ENCODE peak calls at places on chromosome 2, in four cellular contexts. X is GM04503; O is stimulated activated CD4-positive, alpha-beta T cell treated with anti-CD3 and anti-CD28 coated beads, Interleukin-2, amount 100 ng/mL, for 24 hours; E is GM23248. B is an unnamed sample.

GRCh38 chr2:20356042-20356441 is 5.4 kb upstream of the PUM2 start:
- DNase-seq in X (peak; percentile 83), O (no peak), E (peak; percentile 65), B (no peak)

GRCh38 chr2:10252202-10252601 is 50.5 kb upstream of the HPCAL1 start:
- DNase-seq in X (no peak), O (no peak), E (no peak), B (no peak)

GRCh38 chr2:47601518-47602015 is 181.4 kb upstream of the MSH6 start:
- DNase-seq in X (no peak), O (no peak), E (no peak), B (no peak)

GRCh38 chr2:145207884-145208283 is 688.0 kb upstream of the ZEB2 start:
- DNase-seq in X (no peak), O (no peak), E (no peak), B (no peak)

GRCh38 chr2:218860950-218861381 is 1.4 kb downstream of the WNT6 start:
- DNase-seq in X (no peak), O (no peak), E (no peak), B (no peak)

GRCh38 chr2:70808983-70809958 is 11.1 kb downstream of the CLEC4F start:
- DNase-seq in X (no peak), O (no peak), E (no peak), B (no peak)

GRCh38 chr2:206851511-206851910 is 86.1 kb downstream of the FASTKD2 start:
- DNase-seq in X (no peak), O (no peak), E (no peak), B (no peak)

GRCh38 chr2:152236191-152236925 is 60.8 kb upstream of the STAM2 start:
- DNase-seq in X (no peak), O (no peak), E (no peak), B (no peak)

GRCh38 chr2:241943209-241943850 is 73.8 kb downstream of the RTP5 start:
- DNase-seq in X (no peak), O (no peak), E (no peak), B (no peak)

GRCh38 chr2:156341482-156342251 is 9.1 kb upstream of the NR4A2 start:
- DNase-seq in X (no peak), O (peak; percentile 91), E (peak; percentile 97), B (peak; percentile 89)

GRCh38 chr2:6866239-6866745 is 585 bp upstream of the CMPK2 start:
- DNase-seq in X (no peak), O (peak; percentile 25), E (peak; percentile 24), B (peak; percentile 22)

GRCh38 chr2:241933175-241933911 is 63.8 kb downstream of the RTP5 start:
- DNase-seq in X (peak; percentile 20), O (no peak), E (peak; percentile 37), B (no peak)

B was measured in T-helper 2 cell treated with Interferon-gamma antibody and Interleukin-4, amounts not matched to agents 5 μg/mL and 100 μg/mL, for 36 hours.